ENCODE peak calls at places on chromosomes 12 and 14, in nine cellular contexts. Z is HepG2, W is body of pancreas, T is keratinocyte, H is H9, S is A549, U is endodermal cell, D is IMR-90, Q is psoas muscle. R is an unnamed sample.

GRCh38 chr12:6279631-6280030 is 30.9 kb upstream of the PLEKHG6 start:
- DNase-seq in Z (no peak), W (no peak), T (no peak), H (no peak), S (no peak), U (peak; percentile 66), D (no peak), Q (no peak), R (no peak)

GRCh38 chr12:32558941-32559340 is 120.2 kb upstream of the DNM1L start:
- DNase-seq in Z (no peak), W (no peak), T (no peak), H (no peak), S (no peak), U (no peak), D (peak; percentile 67), Q (no peak), R (no peak)

GRCh38 chr12:120944645-120945217 is 33.6 kb upstream of the HNF1A start:
- DNase-seq in Z (no peak), W (peak; percentile 69), T (no peak), H (peak; percentile 85), S (peak; percentile 70), U (peak; percentile 96), D (peak; percentile 18), Q (peak; percentile 43), R (peak; percentile 62)

GRCh38 chr12:1799068-1799881 is 21.1 kb upstream of the LRTM2 start:
- DNase-seq in Z (no peak), W (no peak), T (no peak), H (peak; percentile 27), S (no peak), U (peak; percentile 57), D (no peak), Q (no peak), R (no peak)

GRCh38 chr12:3165311-3165931 is 88.2 kb downstream of the TSPAN9 start:
- DNase-seq in Z (no peak), W (no peak), T (no peak), H (no peak), S (no peak), U (no peak), D (no peak), Q (no peak), R (peak; percentile 31)

GRCh38 chr12:100913872-100914600 is 119.5 kb downstream of the ANO4 start:
- DNase-seq in Z (no peak), W (no peak), T (no peak), H (no peak), S (no peak), U (no peak), D (peak; percentile 37), Q (no peak), R (no peak)

GRCh38 chr12:117790198-117790597 is 178.6 kb downstream of the KSR2 start:
- DNase-seq in Z (no peak), W (no peak), T (no peak), H (peak; percentile 49), S (no peak), U (no peak), D (no peak), Q (no peak), R (no peak)

GRCh38 chr12:124814741-124815613 is 48.7 kb downstream of the SCARB1 start:
- DNase-seq in Z (no peak), W (peak; percentile 56), T (no peak), H (no peak), S (no peak), U (no peak), D (no peak), Q (no peak), R (peak; percentile 37)

GRCh38 chr14:49954171-49954631 is 61.3 kb downstream of the ARF6 start:
- DNase-seq in Z (no peak), W (no peak), T (no peak), H (no peak), S (peak; percentile 40), U (peak; percentile 32), D (peak; percentile 71), Q (peak; percentile 28), R (no peak)

GRCh38 chr12:69987453-69988102 is 162.6 kb downstream of the MYRFL start:
- DNase-seq in Z (peak; percentile 24), W (peak; percentile 78), T (peak; percentile 87), H (no peak), S (peak; percentile 76), U (no peak), D (peak; percentile 94), Q (no peak), R (no peak)

GRCh38 chr14:102778616-102779351 is 1.5 kb downstream of the TRAF3 start:
- DNase-seq in Z (no peak), W (no peak), T (no peak), H (no peak), S (no peak), U (peak; percentile 32), D (peak; percentile 19), Q (no peak), R (no peak)

GRCh38 chr14:100540141-100540925 is 46.9 kb downstream of the BEGAIN start:
- DNase-seq in Z (peak; percentile 31), W (peak; percentile 72), T (no peak), H (peak; percentile 74), S (peak; percentile 59), U (peak; percentile 83), D (no peak), Q (peak; percentile 7), R (peak; percentile 70)

GRCh38 chr12:78864483-78865296 is at the start of gene SYT1:
- DNase-seq in Z (no peak), W (peak; percentile 1), T (peak; percentile 13), H (peak; percentile 98), S (peak; percentile 96), U (peak; percentile 98), D (peak; percentile 85), Q (peak; percentile 14), R (peak; percentile 64)

GRCh38 chr12:92144631-92145480 is 790 bp downstream of the BTG1 start:
- DNase-seq in Z (peak; percentile 27), W (peak; percentile 65), T (no peak), H (peak; percentile 45), S (peak; percentile 44), U (peak; percentile 84), D (peak; percentile 52), Q (peak; percentile 60), R (peak; percentile 46)

GRCh38 chr14:98786456-98786855 is 485.5 kb downstream of the BCL11B start:
- DNase-seq in Z (no peak), W (no peak), T (no peak), H (no peak), S (no peak), U (no peak), D (no peak), Q (no peak), R (no peak)

GRCh38 chr14:77186911-77187648 is 5.5 kb downstream of the TMEM63C start:
- DNase-seq in Z (no peak), W (peak; percentile 51), T (peak; percentile 13), H (no peak), S (peak; percentile 25), U (peak; percentile 64), D (peak; percentile 26), Q (peak; percentile 26), R (peak; percentile 52)

GRCh38 chr14:101588990-101589389 is 27.7 kb downstream of the DIO3 start:
- DNase-seq in Z (peak; percentile 60), W (no peak), T (no peak), H (no peak), S (no peak), U (no peak), D (no peak), Q (no peak), R (peak; percentile 37)

GRCh38 chr14:96002511-96002884 is 36.7 kb upstream of the C14orf132 start:
- DNase-seq in Z (no peak), W (no peak), T (no peak), H (no peak), S (no peak), U (no peak), D (no peak), Q (no peak), R (no peak)
- TF ChIP-seq CTCF in Z (no peak), W (no peak), T (no peak), H (peak; percentile 30), S (no peak), U (peak; percentile 52), D (no peak), Q (no peak), R (no peak)

DNA sequence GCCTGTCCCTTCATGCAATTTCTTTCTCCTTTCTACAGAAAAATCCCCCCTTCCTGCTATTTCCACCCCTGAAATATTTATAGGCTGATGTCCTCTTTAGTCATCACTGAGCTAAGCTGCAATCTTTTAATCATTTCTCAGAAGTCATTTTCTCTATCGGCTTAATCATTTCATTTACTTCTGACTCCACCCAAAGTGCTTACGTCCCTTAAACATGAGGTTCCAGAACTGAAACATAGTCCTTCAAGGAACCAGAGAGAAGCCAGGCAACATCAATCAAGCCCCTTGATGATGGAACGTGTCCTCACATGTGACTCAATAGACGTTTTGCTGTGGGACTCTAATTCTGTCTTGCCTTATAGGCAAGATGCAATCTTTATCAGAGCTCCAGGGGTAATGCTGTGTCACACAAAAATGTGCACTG is 148.7 kb upstream of the KRR1 start:
- DNase-seq in Z (no peak), W (no peak), T (peak; percentile 97), H (no peak), S (peak; percentile 80), U (no peak), D (peak; percentile 90), Q (no peak), R (no peak)
- H3K4me1 ChIP-seq in Z (peaks cover 8% of the 10 kb centered on the region), W (no peaks in the 10 kb centered on the region), T (peaks cover 61% of the 10 kb centered on the region), H (no peaks in the 10 kb centered on the region), S (peaks cover 47% of the 10 kb centered on the region), U (peaks cover under 1% of the 10 kb centered on the region), D (peaks cover 26% of the 10 kb centered on the region), Q (no peaks in the 10 kb centered on the region), R (peaks cover 17% of the 10 kb centered on the region)

DNA sequence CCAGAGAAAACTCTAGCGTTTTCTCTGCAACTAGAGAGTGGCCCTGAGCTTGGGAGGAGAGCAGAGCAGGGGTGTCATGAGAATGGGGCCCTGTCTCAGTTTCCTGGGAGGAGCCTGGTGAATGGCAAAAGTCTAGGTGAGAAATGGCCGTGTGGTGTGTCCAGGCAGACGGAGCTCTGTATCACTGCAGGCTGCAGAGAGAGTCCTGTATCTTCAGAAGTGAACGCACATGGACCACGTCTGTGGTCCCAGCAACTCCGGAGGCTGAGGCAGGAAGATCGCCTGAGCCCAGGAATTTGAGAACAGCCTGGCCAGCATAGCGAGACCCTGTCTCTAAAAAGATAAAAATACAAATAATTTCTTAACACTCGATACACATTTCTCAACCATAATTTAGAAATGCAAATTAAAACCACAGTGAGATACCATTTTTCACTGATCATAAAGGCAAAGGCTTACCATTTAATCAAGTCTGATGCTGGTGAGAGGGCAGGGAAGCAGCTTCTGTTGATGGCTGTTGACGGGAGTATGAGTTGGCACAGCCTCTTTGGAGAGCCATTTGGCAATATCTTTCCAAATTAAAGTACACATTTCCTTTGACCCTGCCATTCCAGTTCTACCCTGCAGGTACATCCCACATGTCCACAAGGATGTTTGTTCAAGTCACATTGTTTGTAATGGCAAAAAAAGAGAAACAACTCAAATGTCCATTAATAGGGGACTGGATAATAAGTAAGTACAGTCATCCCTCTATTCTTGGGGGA is 51.0 kb downstream of the NFKBIA start:
- DNase-seq in Z (peak; percentile 89), W (no peak), T (no peak), H (no peak), S (peak; percentile 57), U (no peak), D (no peak), Q (no peak), R (no peak)
- TF ChIP-seq CTCF in Z (no peak), W (no peak), T (no peak), H (no peak), S (no peak), U (no peak), D (no peak), Q (no peak), R (no peak)

DNA sequence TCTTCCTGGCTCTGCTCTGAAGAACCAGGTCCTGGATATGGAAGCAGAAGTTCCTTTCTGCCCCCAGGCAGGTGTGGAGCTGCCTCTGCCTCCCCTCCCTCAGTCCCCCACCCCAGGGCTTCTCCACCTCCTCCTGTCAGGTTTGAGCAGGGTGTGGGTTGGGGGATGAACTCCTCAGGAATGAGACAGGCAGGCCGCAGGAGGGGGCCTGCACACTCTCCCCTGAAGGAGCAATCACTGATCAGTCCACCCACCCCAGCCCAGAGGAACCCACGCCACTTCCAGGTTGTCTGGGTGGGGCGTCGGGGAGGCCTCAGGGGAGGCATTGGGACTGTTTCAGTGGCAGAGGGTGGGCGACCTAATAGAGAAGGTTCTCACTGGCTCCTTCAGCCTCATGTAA is 26.6 kb downstream of the FAIM2 start:
- DNase-seq in Z (no peak), W (no peak), T (no peak), H (no peak), S (no peak), U (peak; percentile 48), D (no peak), Q (no peak), R (no peak)
- H3K4me1 ChIP-seq in Z (no peaks in the 10 kb centered on the region), W (no peaks in the 10 kb centered on the region), T (no peaks in the 10 kb centered on the region), H (no peaks in the 10 kb centered on the region), S (no peaks in the 10 kb centered on the region), U (peaks cover 7% of the 10 kb centered on the region), D (peaks cover 4% of the 10 kb centered on the region), Q (no peaks in the 10 kb centered on the region), R (no peaks in the 10 kb centered on the region)